ENCODE peak calls at places on chromosomes 1 and 21, in eight cellular contexts. F, L, X, T, I, R, V and W are unnamed samples.

GRCh38 chr1:198102454-198102791 is 54.4 kb upstream of the NEK7 start:
- DNase-seq in F (no peak), L (no peak), X (no peak), T (no peak), I (no peak), R (no peak), V (no peak), W (no peak)

GRCh38 chr1:17895986-17896385 is 140.9 kb downstream of the ACTL8 start:
- DNase-seq in F (no peak), L (no peak), X (no peak), T (no peak), I (no peak), R (no peak), V (no peak), W (no peak)

GRCh38 chr1:205733438-205734175 is 16.4 kb downstream of the NUCKS1 start:
- DNase-seq in F (no peak), L (no peak), X (no peak), T (no peak), I (no peak), R (no peak), V (no peak), W (no peak)

GRCh38 chr1:180157576-180158057 is 2.9 kb downstream of the QSOX1 start:
- DNase-seq in F (no peak), L (no peak), X (no peak), T (no peak), I (no peak), R (no peak), V (no peak), W (no peak)

GRCh38 chr1:46569909-46570725 is 18.7 kb upstream of the KNCN start:
- DNase-seq in F (no peak), L (no peak), X (no peak), T (no peak), I (no peak), R (no peak), V (no peak), W (no peak)

GRCh38 chr1:149843302-149844041 is 55.9 kb upstream of the BOLA1 start:
- DNase-seq in F (peak), L (no peak), X (no peak), T (no peak), I (no peak), R (no peak), V (no peak), W (peak)

GRCh38 chr1:106222415-106222814 is 834.1 kb upstream of the PRMT6 start:
- DNase-seq in F (no peak), L (no peak), X (no peak), T (no peak), I (no peak), R (no peak), V (no peak), W (no peak)

GRCh38 chr1:234607091-234608025 is 2.6 kb downstream of the IRF2BP2 start:
- DNase-seq in F (peak), L (peak), X (peak), T (no peak), I (no peak), R (no peak), V (peak), W (peak)

GRCh38 chr1:231931846-231932454 is 305.4 kb downstream of the DISC1 start:
- DNase-seq in F (no peak), L (no peak), X (no peak), T (no peak), I (no peak), R (no peak), V (no peak), W (no peak)

GRCh38 chr1:53134961-53135734 is 7.3 kb downstream of the SLC1A7 start:
- DNase-seq in F (no peak), L (no peak), X (no peak), T (no peak), I (peak), R (peak), V (no peak), W (no peak)

GRCh38 chr1:231274119-231274825 is 33.3 kb downstream of the GNPAT start:
- DNase-seq in F (no peak), L (no peak), X (no peak), T (no peak), I (no peak), R (no peak), V (no peak), W (no peak)

GRCh38 chr21:17119466-17120297 is 393.2 kb upstream of the CXADR start:
- DNase-seq in F (no peak), L (no peak), X (no peak), T (no peak), I (no peak), R (no peak), V (no peak), W (no peak)

GRCh38 chr1:6927626-6928025 is 142.4 kb downstream of the CAMTA1 start:
- DNase-seq in F (no peak), L (no peak), X (no peak), T (no peak), I (no peak), R (no peak), V (no peak), W (no peak)

GRCh38 chr1:41347276-41347675 is 14.0 kb upstream of the FOXO6 start:
- DNase-seq in F (no peak), L (no peak), X (no peak), T (no peak), I (no peak), R (no peak), V (no peak), W (no peak)

GRCh38 chr1:93575586-93576271 is 105.9 kb downstream of the BCAR3 start:
- DNase-seq in F (no peak), L (no peak), X (no peak), T (no peak), I (no peak), R (no peak), V (peak), W (no peak)

GRCh38 chr21:17660449-17660848 is 47.7 kb upstream of the BTG3 start:
- DNase-seq in F (no peak), L (no peak), X (no peak), T (no peak), I (no peak), R (no peak), V (no peak), W (no peak)

GRCh38 chr1:86149591-86149990 is 7.0 kb downstream of the COL24A1 start:
- DNase-seq in F (no peak), L (no peak), X (no peak), T (no peak), I (no peak), R (no peak), V (no peak), W (no peak)

GRCh38 chr1:154493276-154493675 is 8.7 kb upstream of the TDRD10 start:
- DNase-seq in F (no peak), L (peak), X (peak), T (no peak), I (no peak), R (peak), V (peak), W (no peak)